ENCODE peak calls at places on chromosomes 5 and 9, in five cellular contexts. X is A549; W is IMR-90; O is left ventricle myocardium inferior; R is CD8-positive, alpha-beta T cell. M is an unnamed sample. For H3K9me3, the result is how much of the 10 kb centered on the place peaks cover.

GRCh38 chr5:26791021-26791420 is 247.4 kb downstream of the CDH9 start:
- DNase-seq in X (no peak), W (no peak), O (no peak), R (no peak), M (no peak)

GRCh38 chr5:150601774-150602345 is 38.6 kb upstream of the SYNPO start:
- DNase-seq in X (no peak), W (no peak), O (peak), R (no peak), M (no peak)

GRCh38 chr9:131500377-131500776 is 2.3 kb upstream of the POMT1 start:
- DNase-seq in X (no peak), W (no peak), O (no peak), R (peak), M (peak)

GRCh38 chr9:107102011-107102410 is 181.1 kb upstream of the RAD23B start:
- DNase-seq in X (no peak), W (no peak), O (no peak), R (no peak), M (no peak)

GRCh38 chr5:118554991-118555390 is 433.4 kb downstream of the DTWD2 start:
- DNase-seq in X (no peak), W (no peak), O (no peak), R (no peak), M (no peak)

GRCh38 chr9:2872307-2872940 is 28.5 kb upstream of the PUM3 start:
- DNase-seq in X (no peak), W (peak), O (no peak), R (no peak), M (no peak)

GRCh38 chr5:143245929-143246561 is 157.4 kb downstream of the NR3C1 start:
- DNase-seq in X (peak), W (peak), O (no peak), R (no peak), M (no peak)

GRCh38 chr5:55993628-55994501 is 898 bp downstream of the IL6ST start:
- DNase-seq in X (no peak), W (no peak), O (no peak), R (no peak), M (no peak)

GRCh38 chr5:147453901-147454814 is 55.7 kb downstream of the DPYSL3 start:
- DNase-seq in X (peak), W (peak), O (peak), R (peak), M (peak)

GRCh38 chr5:9895305-9895650 is 265.1 kb upstream of the TAS2R1 start:
- DNase-seq in X (no peak), W (no peak), O (no peak), R (no peak), M (no peak)

GRCh38 chr9:77977210-77977611 is 54.4 kb downstream of the GNAQ start:
- DNase-seq in X (peak), W (peak), O (peak), R (peak), M (peak)

GRCh38 chr5:163094492-163095180 is 342.8 kb upstream of the CCNG1 start:
- DNase-seq in X (no peak), W (no peak), O (no peak), R (no peak), M (no peak)

GRCh38 chr9:69391946-69392345 is 66.9 kb downstream of the ENTREP1 start:
- DNase-seq in X (no peak), W (no peak), O (no peak), R (no peak), M (no peak)

GRCh38 chr9:86075132-86075807 is 24.1 kb downstream of the GOLM1 start:
- DNase-seq in X (no peak), W (peak), O (no peak), R (no peak), M (no peak)

GRCh38 chr5:34803974-34804373 is 35.0 kb upstream of the TTC23L start:
- DNase-seq in X (no peak), W (peak), O (no peak), R (no peak), M (no peak)

GRCh38 chr9:132384376-132384775 is 22.3 kb downstream of the TTF1 start:
- DNase-seq in X (no peak), W (no peak), O (no peak), R (no peak), M (no peak)

GRCh38 chr9:126337690-126338426 is 11.2 kb downstream of the MVB12B start:
- DNase-seq in X (no peak), W (no peak), O (no peak), R (peak), M (no peak)

GRCh38 chr9:131398204-131398603 is 4.3 kb downstream of the PRRC2B start:
- DNase-seq in X (no peak), W (no peak), O (no peak), R (peak), M (peak)

GRCh38 chr9:125744616-125745387 is 2.4 kb upstream of the PBX3 start:
- DNase-seq in X (no peak), W (peak), O (no peak), R (no peak), M (no peak)

GRCh38 chr5:108930107-108930506 is 182.4 kb downstream of the FER start:
- DNase-seq in X (no peak), W (no peak), O (no peak), R (no peak), M (no peak)

GRCh38 chr9:137689745-137690529 is 71.1 kb downstream of the EHMT1 start:
- DNase-seq in X (peak), W (peak), O (no peak), R (no peak), M (no peak)

GRCh38 chr9:89528540-89528939 is 30.6 kb upstream of the SEMA4D start:
- DNase-seq in X (no peak), W (no peak), O (no peak), R (no peak), M (no peak)

GRCh38 chr9:132588501-132589147 is 6.2 kb downstream of the BARHL1 start:
- DNase-seq in X (no peak), W (no peak), O (no peak), R (no peak), M (no peak)

GRCh38 chr5:137016783-137017324 is 482.3 kb downstream of the SPOCK1 start:
- DNase-seq in X (no peak), W (no peak), O (no peak), R (no peak), M (no peak)

GRCh38 chr5:37730896-37731455 is 108.9 kb downstream of the GDNF start:
- DNase-seq in X (no peak), W (no peak), O (no peak), R (no peak), M (no peak)

GRCh38 chr9:133379153-133380086 is 3.3 kb downstream of the STKLD1 start:
- DNase-seq in X (no peak), W (no peak), O (no peak), R (no peak), M (no peak)

GRCh38 chr5:109309326-109310063 is 100.3 kb downstream of the PJA2 start:
- DNase-seq in X (no peak), W (no peak), O (no peak), R (no peak), M (no peak)

GRCh38 chr5:10858307-10858706 is 97.3 kb upstream of the DAP start:
- DNase-seq in X (no peak), W (no peak), O (no peak), R (no peak), M (no peak)

GRCh38 chr9:14103115-14103514 is 210.8 kb downstream of the NFIB start:
- DNase-seq in X (no peak), W (peak), O (no peak), R (no peak), M (no peak)

GRCh38 chr5:127031147-127031862 is 947 bp upstream of the MARCHF3 start:
- DNase-seq in X (peak), W (no peak), O (no peak), R (peak), M (no peak)

GRCh38 chr9:131264231-131264630 is 12.1 kb downstream of the FAM78A start:
- DNase-seq in X (no peak), W (no peak), O (no peak), R (peak), M (no peak)

GRCh38 chr9:122218885-122219855 is 9.6 kb downstream of the LHX6 start:
- DNase-seq in X (no peak), W (peak), O (no peak), R (no peak), M (no peak)

GRCh38 chr5:92374859-92375258 is 991.7 kb upstream of the ARRDC3 start:
- DNase-seq in X (no peak), W (no peak), O (no peak), R (no peak), M (no peak)

GRCh38 chr5:33608476-33609026 is 167.8 kb downstream of the TARS1 start:
- DNase-seq in X (no peak), W (peak), O (no peak), R (no peak), M (no peak)

GRCh38 chr5:58056546-58056945 is 403.3 kb downstream of the PLK2 start:
- DNase-seq in X (no peak), W (peak), O (no peak), R (no peak), M (no peak)

DNA sequence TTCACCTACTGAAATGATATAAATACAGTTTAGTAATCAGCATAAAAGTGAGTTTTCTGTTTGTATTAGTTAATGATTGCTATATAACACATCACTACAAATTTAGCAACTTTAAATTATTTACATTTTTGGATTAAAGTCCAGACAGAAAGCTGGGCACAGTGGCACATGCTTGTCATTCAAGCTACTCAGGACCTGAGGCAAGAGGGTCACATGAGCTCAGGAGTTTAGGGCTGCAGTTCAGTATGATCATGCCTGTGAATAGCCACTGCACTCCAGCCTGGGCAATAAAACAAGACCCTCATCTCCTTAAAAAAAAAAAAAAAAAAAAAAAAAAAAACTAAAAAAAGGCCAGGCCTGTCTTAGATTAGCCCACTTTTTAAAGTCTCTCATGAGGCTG is 273.6 kb upstream of the CTNND2 start:
- DNase-seq in X (no peak), W (no peak), O (no peak), R (no peak), M (no peak)
- H3K9me3 ChIP-seq in X (under half), W (under half), O (under half), R (under half), M (under half)

GRCh38 chr5:123756325-123756664 is 244.3 kb downstream of the CSNK1G3 start:
- DNase-seq in X (no peak), W (no peak), O (no peak), R (no peak), M (no peak)
- H3K27ac ChIP-seq in X (no peak), W (no peak), O (peak), R (no peak), M (no peak)

GRCh38 chr9:37328561-37329227 is 93.8 kb upstream of the GRHPR start:
- DNase-seq in X (no peak), W (no peak), O (no peak), R (no peak), M (no peak)
- TF ChIP-seq CTCF in X (no peak), W (no peak), O (no peak), R (no peak), M (no peak)

DNA sequence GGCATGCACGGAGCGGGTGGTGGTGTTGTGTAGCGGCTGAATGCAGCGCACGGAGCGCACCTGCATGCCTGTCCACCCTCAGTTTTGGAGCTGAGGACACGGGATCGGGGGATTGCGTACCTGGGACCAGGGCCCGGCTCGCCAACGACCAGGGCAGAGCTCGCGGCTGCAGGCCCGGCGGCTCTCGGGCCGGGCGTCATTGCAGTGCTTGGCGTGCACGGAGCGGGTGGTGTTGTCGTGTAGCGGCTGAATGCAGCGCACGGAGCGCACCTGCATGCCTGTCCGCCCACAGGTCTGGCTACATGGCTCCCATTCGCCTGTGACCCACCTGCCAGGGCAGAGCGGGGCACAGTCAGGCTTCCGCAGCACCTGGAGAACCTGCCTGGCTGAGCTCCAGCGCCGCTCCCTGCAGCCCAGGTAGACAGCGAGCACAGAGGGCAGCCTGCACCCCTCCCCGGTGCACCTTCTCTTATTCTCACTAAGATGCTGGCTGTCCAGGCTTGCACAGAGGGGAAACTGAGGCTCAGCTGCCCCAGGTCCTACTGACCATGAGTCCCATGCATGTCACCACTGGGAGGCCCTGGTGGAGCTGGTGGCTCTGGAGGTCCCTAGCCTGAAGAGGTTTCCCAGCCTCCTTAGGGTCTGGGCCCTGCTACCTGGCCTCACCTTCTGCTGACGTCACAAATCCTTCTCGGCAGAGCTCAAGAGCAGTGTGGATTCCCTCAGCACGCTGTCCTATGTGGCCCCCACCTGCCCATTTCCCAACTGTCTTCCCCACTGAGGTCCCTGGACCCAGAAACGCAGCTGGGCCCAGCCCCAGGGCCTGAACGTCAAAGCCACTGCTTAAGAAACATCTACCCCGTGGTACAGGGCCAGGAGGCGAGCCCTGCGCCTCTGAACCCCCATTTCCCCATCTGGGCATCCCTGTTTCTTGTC is 64.9 kb downstream of the ZNF354C start:
- DNase-seq in X (no peak), W (no peak), O (no peak), R (peak), M (no peak)
- H3K9me3 ChIP-seq in X (under half), W (under half), O (under half), R (under half), M (under half)

DNA sequence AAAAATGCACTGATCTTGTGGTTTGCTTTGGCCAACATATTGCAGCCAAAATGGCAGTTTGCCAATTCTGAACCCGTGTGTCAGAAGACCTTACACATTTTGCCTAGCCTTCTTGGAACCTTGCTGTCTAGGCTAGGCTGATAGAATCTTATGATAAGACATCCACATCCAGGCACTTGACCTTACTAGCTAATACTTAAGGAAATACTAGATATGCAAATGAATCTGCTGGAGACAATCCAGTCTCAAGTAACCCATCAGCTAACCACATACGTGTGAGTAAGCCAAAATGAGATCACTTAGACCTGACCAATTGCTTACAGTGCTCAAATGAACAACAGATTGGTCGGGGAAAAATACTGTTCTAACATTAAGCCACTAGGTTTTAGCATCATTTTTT is 1504.6 kb upstream of the CDH9 start:
- DNase-seq in X (no peak), W (peak), O (no peak), R (no peak), M (no peak)
- H3K27ac ChIP-seq in X (no peak), W (no peak), O (no peak), R (no peak), M (no peak)

GRCh38 chr5:923473-923873 is 30.8 kb downstream of the TRIP13 start:
- DNase-seq in X (peak), W (peak), O (peak), R (peak), M (peak)
- TF ChIP-seq CTCF in X (peak), W (peak), O (peak), R (peak), M (peak)

GRCh38 chr9:21890696-21891095 is 88.3 kb downstream of the MTAP start:
- DNase-seq in X (no peak), W (no peak), O (no peak), R (no peak), M (no peak)

DNA sequence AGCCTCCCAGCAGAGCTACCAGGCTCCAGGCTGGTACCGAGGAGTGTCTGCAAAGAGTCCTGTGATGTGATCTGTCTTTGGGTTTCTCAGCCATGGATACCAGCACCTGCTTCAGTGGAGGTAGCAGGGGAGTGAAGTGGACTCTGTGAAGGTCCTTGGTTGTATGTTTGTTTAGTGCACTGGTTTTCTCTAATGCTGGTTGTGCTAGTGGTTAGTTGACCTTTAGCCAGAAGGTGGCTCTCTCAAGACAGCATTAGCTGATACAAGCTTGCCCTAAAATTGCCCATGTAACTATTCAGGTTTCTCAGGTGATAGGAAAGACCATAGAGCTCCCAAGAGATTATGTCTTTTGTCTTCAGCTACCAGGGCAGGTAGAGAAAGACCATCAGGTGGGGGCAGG is 87.2 kb downstream of the MTAP start:
- DNase-seq in X (no peak), W (no peak), O (no peak), R (no peak), M (no peak)
- H3K9me3 ChIP-seq in X (under half), W (under half), O (under half), R (under half), M (under half)

GRCh38 chr9:127930298-127931091 is at the start of gene PIP5KL1:
- DNase-seq in X (peak), W (peak), O (peak), R (peak), M (peak)
- H3K27ac ChIP-seq in X (peak), W (peak), O (no peak), R (no peak), M (no peak)

DNA sequence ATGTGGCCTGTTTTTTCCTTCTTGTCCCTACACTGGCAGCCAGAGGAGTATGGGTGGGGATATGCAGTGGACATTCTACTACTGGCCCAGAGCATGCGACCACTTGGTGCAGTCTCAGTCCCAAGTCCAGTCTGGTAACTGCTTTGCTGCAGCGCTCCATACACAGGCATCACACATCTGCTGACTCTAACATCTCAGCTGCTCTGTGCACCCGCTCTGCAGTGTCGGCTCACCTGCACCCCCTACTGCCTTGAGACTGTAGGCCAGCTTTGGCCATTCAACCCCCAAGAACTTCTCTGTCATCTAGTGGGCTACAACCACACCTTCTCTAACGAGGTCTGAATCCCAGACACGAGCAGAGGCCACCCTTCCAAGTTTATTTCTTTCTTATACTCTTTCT is 46.4 kb upstream of the SLCO6A1 start:
- DNase-seq in X (no peak), W (no peak), O (no peak), R (no peak), M (no peak)
- TF ChIP-seq CTCF in X (no peak), W (peak), O (peak), R (no peak), M (no peak)

GRCh38 chr9:40913928-40914673 is 214.4 kb downstream of the FOXD4L6 start:
- DNase-seq in X (no peak), W (no peak), O (no peak), R (peak), M (no peak)
- H3K9me3 ChIP-seq in X (half or more), W (half or more), O (half or more), R (half or more), M (half or more)

M was measured in CD4-positive, alpha-beta T cell.